ENCODE peak calls at places on chromosomes 16 and 17, in eight cellular contexts. T is right atrium auricular region, W is sigmoid colon, D is cardiac muscle cell, M is H9, R is Calu3, B is GM20000, L is body of pancreas. G is an unnamed sample.

GRCh38 chr16:55280622-55281021 is 43.4 kb upstream of the IRX6 start:
- DNase-seq in T (no peak), W (no peak), D (no peak), M (no peak), R (no peak), B (no peak), L (no peak), G (no peak)

GRCh38 chr16:74053310-74053709 is 243.3 kb upstream of the PSMD7 start:
- DNase-seq in T (no peak), W (no peak), D (no peak), M (no peak), R (no peak), B (no peak), L (no peak), G (no peak)

GRCh38 chr17:79595471-79595870 is 15.4 kb downstream of the RBFOX3 start:
- DNase-seq in T (no peak), W (no peak), D (no peak), M (no peak), R (no peak), B (no peak), L (no peak), G (no peak)

GRCh38 chr17:48630009-48630924 is 4.1 kb upstream of the HOXB9 start:
- DNase-seq in T (no peak), W (no peak), D (no peak), M (peak), R (no peak), B (no peak), L (no peak), G (no peak)

GRCh38 chr16:51971184-51971583 is 575.8 kb downstream of the TOX3 start:
- DNase-seq in T (no peak), W (no peak), D (peak), M (peak), R (peak), B (no peak), L (peak), G (peak)

GRCh38 chr16:56930516-56931252 is 1.3 kb upstream of the HERPUD1 start:
- DNase-seq in T (no peak), W (peak), D (no peak), M (no peak), R (no peak), B (no peak), L (peak), G (no peak)

GRCh38 chr17:3511841-3512511 is 36.2 kb downstream of the ASPA start:
- DNase-seq in T (peak), W (peak), D (no peak), M (no peak), R (no peak), B (no peak), L (no peak), G (no peak)

GRCh38 chr17:48074322-48075054 is 26.3 kb downstream of the NFE2L1 start:
- DNase-seq in T (peak), W (peak), D (peak), M (peak), R (peak), B (peak), L (peak), G (peak)

GRCh38 chr17:73705594-73705993 is 61.3 kb upstream of the SDK2 start:
- DNase-seq in T (no peak), W (no peak), D (no peak), M (no peak), R (no peak), B (no peak), L (peak), G (no peak)

GRCh38 chr17:3959295-3959899 is 4.8 kb downstream of the ATP2A3 start:
- DNase-seq in T (no peak), W (no peak), D (no peak), M (no peak), R (peak), B (no peak), L (peak), G (no peak)

GRCh38 chr16:46607529-46607928 is 13.7 kb downstream of the SHCBP1 start:
- DNase-seq in T (no peak), W (no peak), D (peak), M (no peak), R (no peak), B (no peak), L (no peak), G (no peak)

GRCh38 chr17:77750427-77751043 is 208.0 kb upstream of the TNRC6C start:
- DNase-seq in T (no peak), W (peak), D (no peak), M (no peak), R (no peak), B (no peak), L (no peak), G (no peak)
- TF ChIP-seq CTCF in T (no peak), W (no peak), D (no peak), M (no peak), R (no peak), B (no peak), L (no peak), G (no peak)

GRCh38 chr17:1203967-1204291 is 24.1 kb upstream of the ABR start:
- DNase-seq in T (no peak), W (peak), D (no peak), M (no peak), R (no peak), B (no peak), L (no peak), G (no peak)

GRCh38 chr17:1200440-1200839 is 20.7 kb upstream of the ABR start:
- DNase-seq in T (no peak), W (no peak), D (no peak), M (no peak), R (no peak), B (peak), L (no peak), G (no peak)

GRCh38 chr17:1206016-1206787 is 26.4 kb upstream of the ABR start:
- DNase-seq in T (no peak), W (no peak), D (no peak), M (no peak), R (no peak), B (no peak), L (no peak), G (no peak)

GRCh38 chr17:1201132-1201702 is 21.4 kb upstream of the ABR start:
- DNase-seq in T (no peak), W (no peak), D (no peak), M (no peak), R (no peak), B (peak), L (no peak), G (no peak)

DNA sequence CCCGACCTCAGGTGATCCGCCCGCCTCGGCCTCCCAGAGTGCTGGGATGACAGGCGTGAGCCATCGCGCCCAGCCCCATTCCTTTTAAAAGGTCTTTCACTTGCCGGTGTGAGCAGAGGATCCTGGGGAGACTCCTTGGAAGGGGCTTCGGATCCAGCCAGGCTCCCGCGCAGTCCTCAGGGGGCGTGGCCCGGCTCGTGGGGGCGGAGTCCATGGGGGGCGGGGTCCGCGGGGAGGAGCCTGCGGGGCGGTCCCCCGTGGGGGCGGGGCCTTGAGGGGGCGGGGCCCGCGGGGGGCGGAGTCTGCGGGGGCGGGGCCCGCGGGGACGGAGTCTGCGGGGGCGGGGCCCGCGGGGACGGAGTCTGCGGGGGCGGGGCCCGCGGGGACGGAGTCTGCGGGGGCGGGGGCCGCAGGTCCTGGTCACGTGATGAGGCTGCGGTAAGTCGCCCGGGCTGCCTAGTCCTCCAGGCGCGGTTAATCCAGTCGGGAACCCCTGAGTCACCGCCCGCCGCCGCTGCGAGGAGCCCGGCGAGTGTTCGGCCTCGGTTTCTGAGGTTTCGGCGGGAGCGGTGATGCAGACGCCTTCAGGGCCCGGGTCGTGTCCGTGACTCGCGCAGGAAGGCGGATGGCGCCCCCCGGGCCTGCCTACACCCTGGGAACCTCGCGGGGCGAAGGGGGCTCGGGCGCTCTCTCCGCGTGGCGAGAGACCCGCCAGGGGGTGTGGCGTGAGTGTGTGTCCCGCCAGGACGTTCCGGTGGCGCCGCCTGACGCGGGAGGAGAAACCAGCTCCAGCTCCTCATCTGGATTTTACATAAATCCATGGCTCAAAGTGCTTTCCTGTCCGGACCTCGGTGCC is 23.6 kb upstream of the ABR start:
- DNase-seq in T (no peak), W (peak), D (peak), M (peak), R (no peak), B (peak), L (peak), G (peak)
- TF ChIP-seq CTCF in T (peak), W (no peak), D (no peak), M (no peak), R (no peak), B (no peak), L (no peak), G (no peak)

DNA sequence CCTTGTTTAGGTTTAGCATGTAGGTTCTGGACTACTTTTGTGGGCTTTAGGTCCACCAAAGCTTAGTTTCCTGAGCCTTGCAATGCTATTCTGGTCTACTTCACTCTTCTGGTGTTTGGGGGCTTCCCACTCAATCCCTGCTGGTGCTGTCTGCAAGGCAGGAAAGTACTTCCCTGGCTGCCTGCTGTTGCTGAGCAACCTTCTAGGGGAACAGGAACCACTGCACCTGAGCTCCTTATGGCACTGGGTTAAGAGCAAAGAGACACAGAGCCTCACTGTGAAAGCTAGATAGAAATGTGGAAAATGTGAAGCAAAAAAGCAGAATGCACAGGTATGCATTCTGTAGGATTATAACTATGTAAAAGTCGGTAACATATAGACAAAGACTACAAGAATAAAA is 17.0 kb downstream of the MPO start:
- DNase-seq in T (no peak), W (no peak), D (no peak), M (no peak), R (no peak), B (no peak), L (peak), G (no peak)
- TF ChIP-seq CTCF in T (no peak), W (no peak), D (no peak), M (no peak), R (no peak), B (no peak), L (no peak), G (no peak)

GRCh38 chr16:70682239-70683145 is 3.4 kb downstream of the MTSS2 start:
- DNase-seq in T (no peak), W (no peak), D (no peak), M (no peak), R (no peak), B (no peak), L (no peak), G (no peak)
- TF ChIP-seq CTCF in T (no peak), W (no peak), D (no peak), M (peak), R (no peak), B (no peak), L (no peak), G (no peak)

DNA sequence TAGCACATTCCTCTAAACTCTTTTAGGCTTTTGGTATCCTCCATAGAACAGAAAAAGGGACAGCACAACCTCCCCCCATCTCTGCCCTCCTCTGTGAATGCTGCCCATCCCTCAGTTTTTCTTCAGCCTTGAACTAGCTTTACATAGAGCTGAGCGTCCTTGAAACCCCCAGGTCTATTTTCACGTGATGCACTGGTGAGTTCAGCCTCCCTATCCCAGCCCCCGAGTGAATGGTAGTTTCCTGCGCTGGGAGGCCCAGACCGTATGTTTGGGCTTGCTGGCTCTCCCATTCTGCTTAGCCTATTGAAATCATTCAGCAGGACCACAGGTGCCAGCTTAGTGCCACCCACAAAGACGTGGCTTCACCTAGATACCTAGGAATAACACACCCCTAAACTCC is 22.5 kb downstream of the ZNF385C start:
- DNase-seq in T (no peak), W (no peak), D (no peak), M (no peak), R (no peak), B (no peak), L (no peak), G (no peak)
- TF ChIP-seq CTCF in T (no peak), W (no peak), D (no peak), M (no peak), R (no peak), B (no peak), L (no peak), G (no peak)

DNA sequence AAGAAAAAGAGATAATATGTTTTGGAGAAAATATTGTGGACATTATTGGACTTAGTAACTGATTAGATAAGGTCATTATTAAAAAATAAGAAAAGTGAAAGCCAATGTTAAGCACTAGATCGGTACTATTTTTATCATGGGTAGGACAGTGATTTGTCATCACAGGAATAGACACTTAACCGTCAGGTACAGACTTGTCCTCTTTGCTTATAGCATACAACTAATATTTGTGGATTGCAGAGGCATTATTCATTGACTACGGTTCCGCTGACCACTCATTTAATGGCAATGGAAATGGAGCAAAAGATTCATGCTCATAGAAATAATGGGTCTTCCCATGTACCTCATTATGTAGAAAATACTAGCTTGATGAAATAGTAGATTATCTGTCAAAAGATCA is 596.3 kb upstream of the CA10 start:
- DNase-seq in T (no peak), W (no peak), D (no peak), M (no peak), R (no peak), B (no peak), L (no peak), G (no peak)
- TF ChIP-seq CTCF in T (no peak), W (no peak), D (no peak), M (no peak), R (no peak), B (no peak), L (no peak), G (no peak)

DNA sequence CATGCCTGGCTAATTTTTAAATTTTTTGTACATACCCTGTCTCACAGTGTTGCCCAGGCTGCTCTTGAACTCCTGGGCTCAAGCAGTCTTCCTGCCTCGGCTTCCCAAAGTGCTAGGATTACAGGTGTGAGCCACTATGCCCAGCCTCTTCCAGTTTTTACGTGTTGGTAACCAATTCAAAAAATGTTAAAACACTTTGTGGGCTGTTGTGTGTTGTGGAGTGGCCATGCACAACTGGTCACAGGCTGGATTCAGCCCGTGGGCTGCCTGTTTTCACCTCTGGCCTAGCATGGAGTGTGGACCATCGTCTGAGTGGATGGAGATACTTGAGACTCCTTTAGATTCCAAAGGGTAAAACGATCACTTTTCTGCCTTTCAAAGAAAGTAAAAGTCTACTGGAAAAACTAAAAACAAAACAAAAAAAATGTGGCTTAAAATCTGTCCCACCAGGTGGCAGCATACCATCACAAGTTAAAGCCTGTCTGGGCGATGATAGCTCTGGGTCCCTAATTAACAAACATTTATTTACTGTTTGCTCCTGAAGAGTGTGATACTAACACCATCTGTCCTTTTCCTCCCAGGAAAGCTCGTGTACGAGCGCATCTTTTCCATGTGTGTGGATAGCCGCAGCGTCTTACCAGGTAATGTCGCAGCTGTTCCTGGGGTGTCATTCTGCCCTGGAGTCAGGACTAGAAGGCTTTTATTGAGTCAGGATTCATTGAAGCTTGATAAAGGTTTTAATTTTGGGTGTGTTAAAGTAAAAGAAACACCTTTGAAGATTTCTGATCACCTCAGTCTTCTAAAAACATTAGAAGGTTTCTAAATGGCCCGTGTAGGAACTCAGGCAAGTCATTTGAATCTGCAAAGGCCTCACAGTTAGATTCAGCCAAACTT is 45.8 kb downstream of the VPS35L start:
- DNase-seq in T (no peak), W (no peak), D (peak), M (no peak), R (peak), B (peak), L (peak), G (peak)
- TF ChIP-seq CTCF in T (peak), W (peak), D (peak), M (peak), R (peak), B (no peak), L (peak), G (peak)

DNA sequence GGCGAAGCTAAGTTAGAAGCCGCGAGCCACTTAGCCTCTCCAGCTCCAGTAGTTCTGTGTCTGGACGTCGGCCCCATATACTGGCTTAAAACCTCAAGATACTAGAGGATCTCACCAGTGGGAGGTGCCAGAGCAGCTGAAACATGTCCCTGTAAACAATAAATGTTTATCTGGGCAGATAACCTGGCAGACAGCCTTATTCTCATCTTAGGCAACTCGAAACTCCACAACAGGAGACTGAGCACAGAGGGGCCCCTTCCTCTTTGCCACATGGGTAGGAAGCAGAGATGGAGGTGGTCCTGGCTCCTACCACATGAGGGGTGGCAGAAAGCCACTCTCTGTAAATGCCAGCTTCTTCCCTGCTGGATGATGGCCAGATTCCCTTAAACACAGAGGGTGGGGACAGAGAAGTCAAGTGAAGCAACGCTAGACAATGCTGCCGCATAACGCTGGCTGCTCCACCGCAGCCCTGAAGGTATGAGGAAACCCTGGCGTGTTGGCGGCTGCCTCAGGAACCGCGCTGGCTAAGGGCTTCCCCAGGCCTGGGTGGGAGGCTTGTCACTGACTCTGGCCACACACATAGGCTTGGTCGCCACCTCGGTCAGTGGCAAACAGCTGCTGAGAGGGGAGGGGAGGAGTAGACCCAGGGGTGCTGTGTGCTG is 67.9 kb downstream of the HIC1 start:
- DNase-seq in T (peak), W (peak), D (no peak), M (no peak), R (no peak), B (peak), L (peak), G (no peak)
- TF ChIP-seq CTCF in T (peak), W (no peak), D (peak), M (no peak), R (no peak), B (no peak), L (no peak), G (no peak)

GRCh38 chr17:82256242-82256894 is 17.1 kb downstream of the CSNK1D start:
- DNase-seq in T (no peak), W (no peak), D (no peak), M (no peak), R (no peak), B (no peak), L (no peak), G (no peak)

GRCh38 chr17:82258555-82258954 is 14.9 kb downstream of the CSNK1D start:
- DNase-seq in T (no peak), W (no peak), D (no peak), M (no peak), R (no peak), B (no peak), L (no peak), G (no peak)

GRCh38 chr17:82255573-82255972 is 17.9 kb downstream of the CSNK1D start:
- DNase-seq in T (no peak), W (no peak), D (no peak), M (no peak), R (no peak), B (no peak), L (no peak), G (no peak)

GRCh38 chr17:82253179-82253544 is 20.3 kb downstream of the CSNK1D start:
- DNase-seq in T (no peak), W (no peak), D (no peak), M (no peak), R (no peak), B (no peak), L (no peak), G (no peak)

DNA sequence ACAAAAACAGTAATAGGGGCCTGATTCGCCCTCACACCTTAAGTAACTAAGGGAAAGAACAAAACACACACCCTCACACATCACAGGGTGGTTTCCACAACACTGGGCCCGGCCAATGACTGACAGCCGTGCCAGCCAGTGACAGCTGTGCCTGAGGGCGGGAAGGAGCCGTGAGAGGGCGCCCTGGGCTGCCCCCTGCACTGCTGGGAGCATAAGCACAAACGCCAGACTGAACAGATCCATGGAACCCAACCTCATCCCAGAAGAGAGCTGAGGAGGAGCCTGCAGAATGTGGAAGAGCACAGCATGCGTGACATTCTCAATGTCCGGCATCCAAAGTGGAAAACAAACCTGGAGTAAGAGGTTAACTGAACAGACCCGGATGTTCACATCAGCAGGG is 16.0 kb downstream of the CSNK1D start:
- DNase-seq in T (no peak), W (peak), D (no peak), M (peak), R (no peak), B (peak), L (peak), G (no peak)
- TF ChIP-seq CTCF in T (no peak), W (no peak), D (no peak), M (no peak), R (no peak), B (no peak), L (no peak), G (no peak)